ENCODE peak calls at places on chromosome 15, in eight cellular contexts. X is NCI-H2171 treated with DMSO at 0.1 percent for 48 hours; M is WERI-Rb-1; K is fibroblast of the conjunctiva; T is GM19239; S is NCI-H526; E is CD4-positive, alpha-beta T cell; I is mucosa of gallbladder. A is an unnamed sample.

GRCh38 chr15:68581725-68582124 is 2.9 kb downstream of the CORO2B start:
- DNase-seq in K (no peak), M (peak), T (no peak), E (no peak), X (no peak), S (no peak), I (no peak), A (no peak)

GRCh38 chr15:31477851-31478250 is 151.2 kb downstream of the KLF13 start:
- DNase-seq in K (no peak), S (no peak), I (no peak), T (no peak), E (no peak), M (no peak), X (no peak), A (no peak)

GRCh38 chr15:101209285-101209821 is 42.5 kb downstream of the CHSY1 start:
- DNase-seq in T (no peak), X (no peak), M (no peak), K (no peak), E (no peak), I (no peak), S (no peak), A (no peak)

GRCh38 chr15:74983725-74984231 is 11.6 kb upstream of the SCAMP5 start:
- DNase-seq in M (no peak), T (peak), K (no peak), X (no peak), I (no peak), E (no peak), S (no peak), A (no peak)

GRCh38 chr15:83430436-83430835 is 16.7 kb upstream of the SH3GL3 start:
- DNase-seq in X (no peak), K (no peak), T (no peak), E (no peak), S (no peak), I (no peak), M (no peak), A (no peak)

GRCh38 chr15:42368096-42368495 is 8.8 kb downstream of the CAPN3 start:
- DNase-seq in S (no peak), M (no peak), K (no peak), E (no peak), X (no peak), I (no peak), T (no peak), A (no peak)

GRCh38 chr15:54345301-54345700 is 367.1 kb downstream of the UNC13C start:
- DNase-seq in K (no peak), I (no peak), E (no peak), S (no peak), T (no peak), M (no peak), X (no peak), A (no peak)

GRCh38 chr15:57680021-57680420 is 26.5 kb upstream of the POLR2M start:
- DNase-seq in I (no peak), M (no peak), E (no peak), K (no peak), X (no peak), S (no peak), T (no peak), A (no peak)

GRCh38 chr15:84402856-84403608 is 167.5 kb downstream of the GOLGA6L4 start:
- DNase-seq in K (no peak), I (no peak), T (no peak), M (peak), S (no peak), E (no peak), X (no peak), A (no peak)

GRCh38 chr15:80736571-80736970 is 41.5 kb downstream of the ABHD17C start:
- DNase-seq in K (no peak), T (no peak), S (no peak), X (no peak), E (no peak), I (no peak), M (no peak), A (no peak)

GRCh38 chr15:66294157-66294931 is 976 bp downstream of the DIS3L start:
- DNase-seq in M (no peak), K (peak), E (peak), X (peak), T (peak), S (peak), I (no peak), A (no peak)

GRCh38 chr15:81189583-81190283 is 6.9 kb upstream of the IL16 start:
- DNase-seq in X (no peak), K (peak), M (no peak), T (no peak), S (no peak), I (peak), E (no peak), A (no peak)

GRCh38 chr15:39133201-39133600 is 447.7 kb upstream of the THBS1 start:
- DNase-seq in E (no peak), T (no peak), M (no peak), K (no peak), X (no peak), S (no peak), I (no peak), A (no peak)

GRCh38 chr15:62569460-62570404 is 404.6 kb upstream of the C2CD4B start:
- DNase-seq in K (peak), S (peak), E (no peak), M (no peak), I (peak), T (no peak), X (peak), A (no peak)

GRCh38 chr15:45704329-45705249 is 69.8 kb downstream of the SQOR start:
- DNase-seq in T (no peak), K (no peak), X (no peak), M (no peak), I (no peak), E (no peak), S (no peak), A (no peak)

GRCh38 chr15:73190189-73190601 is 137.9 kb downstream of the NEO1 start:
- DNase-seq in X (no peak), T (no peak), I (no peak), K (no peak), E (no peak), M (no peak), S (no peak), A (no peak)

GRCh38 chr15:72682772-72683171 is 3.2 kb downstream of the HIGD2B start:
- DNase-seq in K (no peak), E (no peak), I (no peak), T (no peak), M (peak), S (no peak), X (no peak), A (no peak)

GRCh38 chr15:85419200-85419599 is 38.8 kb downstream of the AKAP13 start:
- DNase-seq in E (no peak), X (no peak), I (no peak), K (no peak), M (no peak), T (no peak), S (no peak), A (no peak)

GRCh38 chr15:52491460-52491859 is 37.2 kb downstream of the MYO5A start:
- DNase-seq in I (no peak), S (no peak), K (no peak), E (no peak), T (no peak), X (no peak), M (no peak), A (no peak)

GRCh38 chr15:58258501-58259274 is 120.5 kb downstream of the AQP9 start:
- DNase-seq in M (no peak), E (no peak), S (no peak), T (no peak), I (no peak), K (no peak), X (peak), A (no peak)

GRCh38 chr15:88635343-88635742 is 3.5 kb upstream of the ISG20 start:
- DNase-seq in T (no peak), I (no peak), S (no peak), E (peak), X (no peak), K (no peak), M (no peak), A (no peak)

GRCh38 chr15:81091889-81092558 is 42.0 kb upstream of the CFAP161 start:
- DNase-seq in I (peak), K (peak), T (no peak), S (no peak), M (peak), E (no peak), X (peak), A (no peak)

GRCh38 chr15:87570186-87570585 is 686.4 kb downstream of the NTRK3 start:
- DNase-seq in T (no peak), K (no peak), X (no peak), I (no peak), E (no peak), M (no peak), S (no peak), A (no peak)

GRCh38 chr15:31339558-31339895 is 12.9 kb downstream of the KLF13 start:
- DNase-seq in M (no peak), S (peak), K (no peak), T (no peak), X (no peak), I (no peak), E (no peak), A (no peak)

GRCh38 chr15:96544162-96544756 is 213.8 kb downstream of the NR2F2 start:
- DNase-seq in M (no peak), K (no peak), I (no peak), X (no peak), E (no peak), S (peak), T (no peak), A (no peak)

GRCh38 chr15:25058080-25058785 is 103.4 kb downstream of the SNRPN start:
- DNase-seq in I (no peak), X (no peak), K (no peak), T (no peak), M (no peak), E (no peak), S (no peak), A (no peak)

GRCh38 chr15:51097553-51098330 is 3.0 kb upstream of the TNFAIP8L3 start:
- DNase-seq in T (no peak), M (no peak), X (no peak), E (no peak), K (no peak), S (no peak), I (no peak), A (no peak)

GRCh38 chr15:88382482-88382983 is 84.7 kb downstream of the MRPL46 start:
- DNase-seq in S (no peak), E (no peak), T (no peak), M (no peak), K (no peak), X (no peak), I (no peak), A (no peak)